ENCODE peak calls at places on chromosomes 13 and 19, in ten cellular contexts. One of them, this sample, is unnamed.

GRCh38 chr19:411723-412355 is 2.9 kb upstream of the C2CD4C start:
- DNase-seq in thoracic aorta: no peak
- DNase-seq in nephron progenitor cell: peak
- DNase-seq in mesothelial cell of epicardium: peak
- DNase-seq in IMR-90: no peak
- DNase-seq in suprapubic skin: peak
- DNase-seq in A549: no peak
- DNase-seq in neural crest cell: no peak
- DNase-seq in MM.1S: no peak
- DNase-seq in endodermal cell: peak
- DNase-seq in this sample: no peak

GRCh38 chr19:1412995-1413889 is 5.9 kb downstream of the DAZAP1 start:
- DNase-seq in endodermal cell: no peak
- DNase-seq in A549: no peak
- DNase-seq in MM.1S: peak
- DNase-seq in neural crest cell: no peak
- DNase-seq in thoracic aorta: no peak
- DNase-seq in IMR-90: no peak
- DNase-seq in nephron progenitor cell: no peak
- DNase-seq in suprapubic skin: no peak
- DNase-seq in mesothelial cell of epicardium: no peak
- DNase-seq in this sample: no peak

GRCh38 chr19:18759435-18760426 is 31.4 kb downstream of the COMP start:
- DNase-seq in endodermal cell: no peak
- DNase-seq in IMR-90: no peak
- DNase-seq in A549: no peak
- DNase-seq in MM.1S: no peak
- DNase-seq in suprapubic skin: no peak
- DNase-seq in mesothelial cell of epicardium: no peak
- DNase-seq in nephron progenitor cell: no peak
- DNase-seq in neural crest cell: no peak
- DNase-seq in thoracic aorta: no peak
- DNase-seq in this sample: no peak

GRCh38 chr13:26954981-26955380 is 194.4 kb upstream of the GPR12 start:
- DNase-seq in A549: no peak
- DNase-seq in nephron progenitor cell: no peak
- DNase-seq in mesothelial cell of epicardium: no peak
- DNase-seq in thoracic aorta: no peak
- DNase-seq in MM.1S: no peak
- DNase-seq in IMR-90: no peak
- DNase-seq in neural crest cell: no peak
- DNase-seq in suprapubic skin: no peak
- DNase-seq in endodermal cell: no peak
- DNase-seq in this sample: no peak

GRCh38 chr19:18009412-18010066 is 1.6 kb downstream of the ARRDC2 start:
- DNase-seq in mesothelial cell of epicardium: no peak
- DNase-seq in thoracic aorta: no peak
- DNase-seq in A549: no peak
- DNase-seq in endodermal cell: no peak
- DNase-seq in suprapubic skin: no peak
- DNase-seq in MM.1S: no peak
- DNase-seq in IMR-90: peak
- DNase-seq in neural crest cell: no peak
- DNase-seq in nephron progenitor cell: no peak
- DNase-seq in this sample: no peak

GRCh38 chr13:63094069-63094468 is 1678.4 kb upstream of the PCDH20 start:
- DNase-seq in mesothelial cell of epicardium: no peak
- DNase-seq in endodermal cell: no peak
- DNase-seq in neural crest cell: no peak
- DNase-seq in suprapubic skin: no peak
- DNase-seq in thoracic aorta: no peak
- DNase-seq in nephron progenitor cell: no peak
- DNase-seq in IMR-90: peak
- DNase-seq in MM.1S: no peak
- DNase-seq in A549: no peak
- DNase-seq in this sample: no peak

GRCh38 chr19:2057484-2058469 is 6.7 kb upstream of the MKNK2 start:
- DNase-seq in neural crest cell: no peak
- DNase-seq in endodermal cell: no peak
- DNase-seq in MM.1S: no peak
- DNase-seq in IMR-90: no peak
- DNase-seq in suprapubic skin: no peak
- DNase-seq in nephron progenitor cell: no peak
- DNase-seq in A549: no peak
- DNase-seq in mesothelial cell of epicardium: no peak
- DNase-seq in thoracic aorta: no peak
- DNase-seq in this sample: no peak

GRCh38 chr19:46466536-46467199 is 4.7 kb downstream of the PNMA8A start:
- DNase-seq in A549: no peak
- DNase-seq in endodermal cell: no peak
- DNase-seq in neural crest cell: no peak
- DNase-seq in thoracic aorta: no peak
- DNase-seq in suprapubic skin: no peak
- DNase-seq in MM.1S: peak
- DNase-seq in nephron progenitor cell: no peak
- DNase-seq in mesothelial cell of epicardium: no peak
- DNase-seq in IMR-90: peak
- DNase-seq in this sample: peak

GRCh38 chr19:47652285-47652684 is 43.4 kb downstream of the BICRA start:
- DNase-seq in neural crest cell: no peak
- DNase-seq in nephron progenitor cell: no peak
- DNase-seq in MM.1S: no peak
- DNase-seq in mesothelial cell of epicardium: no peak
- DNase-seq in endodermal cell: no peak
- DNase-seq in suprapubic skin: no peak
- DNase-seq in thoracic aorta: no peak
- DNase-seq in IMR-90: no peak
- DNase-seq in A549: no peak
- DNase-seq in this sample: no peak

GRCh38 chr13:26616126-26616525 is 58.6 kb downstream of the WASF3 start:
- DNase-seq in neural crest cell: no peak
- DNase-seq in thoracic aorta: no peak
- DNase-seq in mesothelial cell of epicardium: no peak
- DNase-seq in MM.1S: no peak
- DNase-seq in IMR-90: peak
- DNase-seq in endodermal cell: no peak
- DNase-seq in suprapubic skin: no peak
- DNase-seq in nephron progenitor cell: no peak
- DNase-seq in A549: no peak
- DNase-seq in this sample: no peak

GRCh38 chr13:110474713-110475112 is 86.8 kb downstream of the RAB20 start:
- DNase-seq in endodermal cell: no peak
- DNase-seq in neural crest cell: no peak
- DNase-seq in A549: no peak
- DNase-seq in thoracic aorta: no peak
- DNase-seq in MM.1S: no peak
- DNase-seq in nephron progenitor cell: no peak
- DNase-seq in suprapubic skin: no peak
- DNase-seq in mesothelial cell of epicardium: no peak
- DNase-seq in IMR-90: peak
- DNase-seq in this sample: no peak

GRCh38 chr13:110471156-110471832 is 90.2 kb downstream of the RAB20 start:
- DNase-seq in MM.1S: no peak
- DNase-seq in suprapubic skin: no peak
- DNase-seq in mesothelial cell of epicardium: no peak
- DNase-seq in A549: no peak
- DNase-seq in thoracic aorta: no peak
- DNase-seq in IMR-90: no peak
- DNase-seq in neural crest cell: no peak
- DNase-seq in endodermal cell: no peak
- DNase-seq in nephron progenitor cell: no peak
- DNase-seq in this sample: peak

GRCh38 chr13:110471833-110472162 is 89.7 kb downstream of the RAB20 start:
- DNase-seq in A549: no peak
- DNase-seq in endodermal cell: no peak
- DNase-seq in neural crest cell: no peak
- DNase-seq in IMR-90: peak
- DNase-seq in mesothelial cell of epicardium: no peak
- DNase-seq in nephron progenitor cell: no peak
- DNase-seq in MM.1S: peak
- DNase-seq in thoracic aorta: no peak
- DNase-seq in suprapubic skin: no peak
- DNase-seq in this sample: peak

GRCh38 chr13:110475117-110475516 is 86.4 kb downstream of the RAB20 start:
- DNase-seq in mesothelial cell of epicardium: no peak
- DNase-seq in IMR-90: no peak
- DNase-seq in MM.1S: no peak
- DNase-seq in nephron progenitor cell: no peak
- DNase-seq in neural crest cell: no peak
- DNase-seq in thoracic aorta: no peak
- DNase-seq in endodermal cell: no peak
- DNase-seq in A549: no peak
- DNase-seq in suprapubic skin: no peak
- DNase-seq in this sample: no peak

GRCh38 chr13:110472904-110473563 is 88.5 kb downstream of the RAB20 start:
- DNase-seq in IMR-90: no peak
- DNase-seq in mesothelial cell of epicardium: no peak
- DNase-seq in nephron progenitor cell: no peak
- DNase-seq in A549: no peak
- DNase-seq in endodermal cell: no peak
- DNase-seq in suprapubic skin: no peak
- DNase-seq in MM.1S: no peak
- DNase-seq in thoracic aorta: no peak
- DNase-seq in neural crest cell: no peak
- DNase-seq in this sample: no peak
- TF ChIP-seq CTCF in IMR-90: no peak
- TF ChIP-seq CTCF in mesothelial cell of epicardium: no peak
- TF ChIP-seq CTCF in nephron progenitor cell: no peak
- TF ChIP-seq CTCF in A549: no peak
- TF ChIP-seq CTCF in endodermal cell: no peak
- TF ChIP-seq CTCF in suprapubic skin: no peak
- TF ChIP-seq CTCF in MM.1S: no peak
- TF ChIP-seq CTCF in thoracic aorta: no peak
- TF ChIP-seq CTCF in neural crest cell: no peak
- TF ChIP-seq CTCF in this sample: no peak

DNA sequence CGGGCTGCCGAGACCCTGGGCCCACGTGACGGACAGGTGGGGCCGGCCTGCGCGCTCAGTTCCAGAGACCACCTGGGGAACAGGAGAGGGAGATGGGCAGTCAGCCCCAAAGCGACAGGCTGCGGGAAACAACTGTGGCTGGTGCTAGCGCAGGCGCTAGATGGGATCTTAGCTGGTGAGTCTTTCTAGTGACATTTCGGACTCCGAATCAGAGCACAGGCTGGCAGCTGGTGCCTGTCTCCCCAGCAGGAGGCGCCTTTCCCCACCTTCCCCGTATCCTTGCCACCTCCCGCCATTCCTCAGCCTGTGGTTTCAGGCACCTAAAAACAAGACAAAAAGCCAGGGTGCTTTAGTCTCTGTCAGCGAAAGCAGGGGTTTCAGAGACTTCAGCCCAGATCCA is 19.4 kb upstream of the RANBP3 start:
- DNase-seq in nephron progenitor cell: peak
- DNase-seq in suprapubic skin: no peak
- DNase-seq in mesothelial cell of epicardium: no peak
- DNase-seq in IMR-90: no peak
- DNase-seq in endodermal cell: peak
- DNase-seq in thoracic aorta: no peak
- DNase-seq in MM.1S: no peak
- DNase-seq in neural crest cell: no peak
- DNase-seq in A549: no peak
- DNase-seq in this sample: no peak
- TF ChIP-seq CTCF in nephron progenitor cell: peak
- TF ChIP-seq CTCF in suprapubic skin: no peak
- TF ChIP-seq CTCF in mesothelial cell of epicardium: no peak
- TF ChIP-seq CTCF in IMR-90: no peak
- TF ChIP-seq CTCF in endodermal cell: peak
- TF ChIP-seq CTCF in thoracic aorta: no peak
- TF ChIP-seq CTCF in MM.1S: peak
- TF ChIP-seq CTCF in neural crest cell: peak
- TF ChIP-seq CTCF in A549: no peak
- TF ChIP-seq CTCF in this sample: no peak

GRCh38 chr19:16185123-16185924 is at the start of gene FAM32A:
- DNase-seq in nephron progenitor cell: peak
- DNase-seq in neural crest cell: peak
- DNase-seq in IMR-90: peak
- DNase-seq in endodermal cell: peak
- DNase-seq in thoracic aorta: peak
- DNase-seq in MM.1S: peak
- DNase-seq in mesothelial cell of epicardium: peak
- DNase-seq in A549: peak
- DNase-seq in suprapubic skin: peak
- DNase-seq in this sample: peak

GRCh38 chr19:16190198-16190597 is 5.0 kb downstream of the FAM32A start:
- DNase-seq in nephron progenitor cell: no peak
- DNase-seq in IMR-90: no peak
- DNase-seq in A549: no peak
- DNase-seq in MM.1S: no peak
- DNase-seq in thoracic aorta: no peak
- DNase-seq in neural crest cell: no peak
- DNase-seq in mesothelial cell of epicardium: no peak
- DNase-seq in suprapubic skin: no peak
- DNase-seq in endodermal cell: no peak
- DNase-seq in this sample: no peak

GRCh38 chr19:16188521-16188920 is 3.3 kb downstream of the FAM32A start:
- DNase-seq in endodermal cell: no peak
- DNase-seq in MM.1S: no peak
- DNase-seq in IMR-90: no peak
- DNase-seq in thoracic aorta: no peak
- DNase-seq in suprapubic skin: no peak
- DNase-seq in nephron progenitor cell: no peak
- DNase-seq in neural crest cell: no peak
- DNase-seq in mesothelial cell of epicardium: no peak
- DNase-seq in A549: no peak
- DNase-seq in this sample: no peak

GRCh38 chr19:16184665-16185122 is 516 bp upstream of the FAM32A start:
- DNase-seq in thoracic aorta: no peak
- DNase-seq in A549: no peak
- DNase-seq in MM.1S: no peak
- DNase-seq in endodermal cell: no peak
- DNase-seq in neural crest cell: no peak
- DNase-seq in IMR-90: no peak
- DNase-seq in suprapubic skin: no peak
- DNase-seq in mesothelial cell of epicardium: no peak
- DNase-seq in nephron progenitor cell: no peak
- DNase-seq in this sample: no peak

DNA sequence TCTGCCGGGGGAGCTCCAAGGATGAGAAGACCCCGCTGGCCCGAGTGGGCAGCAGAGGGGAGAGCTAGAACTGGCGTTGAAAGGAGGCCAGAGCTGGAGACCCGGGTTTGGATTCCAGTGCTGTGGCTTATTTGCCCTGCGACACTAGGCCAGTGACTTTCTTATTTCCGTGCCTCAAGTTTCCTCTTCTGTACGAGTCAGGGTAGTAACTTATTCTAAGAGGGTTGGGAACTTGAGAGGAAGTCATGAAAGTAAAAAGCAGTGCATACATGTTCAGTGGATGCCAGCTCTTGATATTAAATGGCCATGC is 670 bp downstream of the FAM32A start:
- DNase-seq in mesothelial cell of epicardium: no peak
- DNase-seq in MM.1S: peak
- DNase-seq in suprapubic skin: no peak
- DNase-seq in A549: no peak
- DNase-seq in neural crest cell: no peak
- DNase-seq in IMR-90: no peak
- DNase-seq in endodermal cell: no peak
- DNase-seq in thoracic aorta: no peak
- DNase-seq in nephron progenitor cell: no peak
- DNase-seq in this sample: no peak
- TF ChIP-seq CTCF in mesothelial cell of epicardium: peak
- TF ChIP-seq CTCF in MM.1S: peak
- TF ChIP-seq CTCF in suprapubic skin: no peak
- TF ChIP-seq CTCF in A549: no peak
- TF ChIP-seq CTCF in neural crest cell: no peak
- TF ChIP-seq CTCF in IMR-90: peak
- TF ChIP-seq CTCF in endodermal cell: no peak
- TF ChIP-seq CTCF in thoracic aorta: no peak
- TF ChIP-seq CTCF in nephron progenitor cell: no peak
- TF ChIP-seq CTCF in this sample: no peak

GRCh38 chr13:75792526-75793187 is 156.5 kb downstream of the LMO7 start:
- DNase-seq in mesothelial cell of epicardium: no peak
- DNase-seq in suprapubic skin: no peak
- DNase-seq in nephron progenitor cell: no peak
- DNase-seq in A549: peak
- DNase-seq in IMR-90: peak
- DNase-seq in thoracic aorta: no peak
- DNase-seq in MM.1S: no peak
- DNase-seq in neural crest cell: no peak
- DNase-seq in endodermal cell: no peak
- DNase-seq in this sample: no peak
- TF ChIP-seq CTCF in mesothelial cell of epicardium: no peak
- TF ChIP-seq CTCF in suprapubic skin: no peak
- TF ChIP-seq CTCF in nephron progenitor cell: no peak
- TF ChIP-seq CTCF in A549: no peak
- TF ChIP-seq CTCF in IMR-90: no peak
- TF ChIP-seq CTCF in thoracic aorta: no peak
- TF ChIP-seq CTCF in MM.1S: no peak
- TF ChIP-seq CTCF in neural crest cell: no peak
- TF ChIP-seq CTCF in endodermal cell: no peak
- TF ChIP-seq CTCF in this sample: no peak

This sample was measured in GM20000.